ENCODE peak calls at places on chromosomes 5 and 9, in eight cellular contexts. D is stimulated activated CD8-positive, alpha-beta memory T cell treated with anti-CD3 and anti-CD28 coated beads, Interleukin-12 subunit alpha, Interleukin-12 subunit beta, amount 100 ng/mL, for 1 hour; S is effector CD8-positive, alpha-beta T cell; P is neural progenitor cell; L is heart right ventricle; Y is SW 1271; G is EL; V is NCI-H2171. O is an unnamed sample.

GRCh38 chr9:127449332-127449966 is 1.8 kb downstream of the RPL12 start:
- DNase-seq in Y (no peak), V (no peak), G (peak), L (no peak), P (no peak), S (no peak), D (no peak), O (no peak)

GRCh38 chr9:21080793-21081192 is 3.1 kb upstream of the IFNB1 start:
- DNase-seq in V (no peak), S (no peak), G (no peak), P (no peak), L (no peak), D (no peak), Y (no peak), O (no peak)

GRCh38 chr5:88298425-88298824 is 29.8 kb upstream of the TMEM161B start:
- DNase-seq in Y (no peak), D (no peak), G (peak), P (no peak), L (no peak), S (no peak), V (no peak), O (no peak)

GRCh38 chr9:34463098-34463900 is 4.7 kb downstream of the DNAI1 start:
- DNase-seq in D (no peak), V (no peak), L (no peak), P (no peak), G (peak), S (no peak), Y (no peak), O (no peak)

GRCh38 chr9:133679056-133679455 is 42.9 kb downstream of the DBH start:
- DNase-seq in G (no peak), Y (no peak), S (no peak), L (no peak), P (no peak), V (no peak), D (no peak), O (peak)

GRCh38 chr9:134559013-134559412 is 82.6 kb upstream of the COL5A1 start:
- DNase-seq in S (no peak), L (no peak), P (no peak), Y (no peak), V (no peak), D (no peak), G (no peak), O (no peak)

GRCh38 chr9:127930298-127931091 is at the start of gene PIP5KL1:
- DNase-seq in L (peak), D (peak), S (peak), V (peak), P (peak), G (peak), Y (peak), O (peak)

GRCh38 chr9:127968046-127968445 is 12.7 kb downstream of the EEIG1 start:
- DNase-seq in G (peak), D (no peak), P (no peak), V (no peak), S (peak), L (no peak), Y (peak), O (no peak)